ENCODE peak calls at places on chromosome 1, in seven cellular contexts. R is glomerular endothelial cell; D is NCI-H345; O is astrocyte of the spinal cord; U is CD4-positive, alpha-beta T cell; G is COR-L47; N is stimulated activated CD8-positive, alpha-beta memory T cell treated with anti-CD3 and anti-CD28 coated beads, Interleukin-4, amount 100 ng/mL, for 24 hours. T is an unnamed sample.
A peak's percentile ranks its signal among the peaks of the same experiment; 100 is the strongest.

GRCh38 chr1:64315402-64315801 is 112.0 kb downstream of the UBE2U start:
- DNase-seq in G (no peak), O (no peak), U (no peak), N (no peak), R (no peak), D (no peak), T (no peak)

GRCh38 chr1:180380259-180381183 is 121.9 kb downstream of the ACBD6 start:
- DNase-seq in D (no peak), U (no peak), N (no peak), R (no peak), O (no peak), G (no peak), T (no peak)

GRCh38 chr1:26949926-26950319 is 10.3 kb downstream of the KDF1 start:
- DNase-seq in N (no peak), R (no peak), U (no peak), D (no peak), O (no peak), G (no peak), T (no peak)

GRCh38 chr1:210407887-210408252 is 79.2 kb downstream of the HHAT start:
- DNase-seq in N (no peak), U (no peak), R (no peak), D (no peak), O (no peak), G (no peak), T (no peak)

GRCh38 chr1:189804352-189804751 is 673.3 kb downstream of the BRINP3 start:
- DNase-seq in O (no peak), D (no peak), G (no peak), R (no peak), N (no peak), U (no peak), T (no peak)

GRCh38 chr1:154219511-154219910 is 1.2 kb upstream of the UBAP2L start:
- DNase-seq in N (no peak), O (peak; percentile 32), R (no peak), G (no peak), U (no peak), D (no peak), T (no peak)

GRCh38 chr1:32321712-32322291 is 14.2 kb downstream of the MARCKSL1 start:
- DNase-seq in U (peak; percentile 7), G (no peak), D (no peak), O (no peak), N (no peak), R (no peak), T (no peak)

GRCh38 chr1:228515200-228515834 is 28.1 kb downstream of the RNF187 start:
- DNase-seq in O (peak; percentile 44), N (no peak), U (peak; percentile 19), G (peak; percentile 17), R (no peak), D (no peak), T (peak; percentile 6)

GRCh38 chr1:90616395-90616794 is 100.7 kb downstream of the BARHL2 start:
- DNase-seq in U (no peak), G (peak; percentile 18), N (no peak), O (no peak), R (no peak), D (peak; percentile 7), T (peak; percentile 12)

GRCh38 chr1:24018611-24019580 is 38.8 kb upstream of the SRSF10 start:
- DNase-seq in D (no peak), N (no peak), R (peak; percentile 96), O (peak; percentile 100), G (no peak), U (no peak), T (peak; percentile 28)

GRCh38 chr1:202750761-202751160 is 40.5 kb upstream of the SYT2 start:
- DNase-seq in N (no peak), R (no peak), U (no peak), O (no peak), G (peak; percentile 1), D (no peak), T (no peak)

GRCh38 chr1:84969489-84970250 is 27.2 kb downstream of the MCOLN2 start:
- DNase-seq in O (no peak), R (no peak), U (no peak), D (no peak), N (peak; percentile 21), G (no peak), T (no peak)

GRCh38 chr1:171495444-171495843 is 10.1 kb downstream of the PRRC2C start:
- DNase-seq in R (no peak), U (no peak), D (no peak), N (no peak), G (no peak), O (no peak), T (no peak)

GRCh38 chr1:55478742-55479141 is 263.6 kb upstream of the USP24 start:
- DNase-seq in G (no peak), R (no peak), U (no peak), N (no peak), O (peak; percentile 62), D (peak; percentile 22), T (no peak)

GRCh38 chr1:23650344-23650990 is 41.1 kb upstream of the RPL11 start:
- DNase-seq in N (no peak), U (no peak), O (no peak), G (no peak), D (no peak), R (no peak), T (no peak)

GRCh38 chr1:22330092-22330762 is 121.4 kb upstream of the ZBTB40 start:
- DNase-seq in U (no peak), D (no peak), R (no peak), N (no peak), O (no peak), G (no peak), T (no peak)

GRCh38 chr1:98104285-98104684 is 183.5 kb upstream of the DPYD start:
- DNase-seq in D (no peak), N (no peak), O (peak; percentile 82), R (no peak), U (no peak), G (peak; percentile 16), T (no peak)

T was measured in NCI-H2227 treated with DMSO at 0.1 percent for 48 hours.